ENCODE peak calls at places on chromosome 3, in four cellular contexts. One of them, this sample, is unnamed.

GRCh38 chr3:178001670-178002101 is 534.5 kb upstream of the KCNMB2 start:
- DNase-seq in aorta: no peak
- DNase-seq in uterus: no peak
- DNase-seq in NT2/D1: no peak
- DNase-seq in this sample: peak; percentile 28

GRCh38 chr3:41148446-41148845 is 50.9 kb upstream of the CTNNB1 start:
- DNase-seq in aorta: no peak
- DNase-seq in uterus: peak; percentile 61
- DNase-seq in NT2/D1: no peak
- DNase-seq in this sample: no peak

GRCh38 chr3:1962531-1963090 is 136.1 kb upstream of the CNTN4 start:
- DNase-seq in aorta: no peak
- DNase-seq in uterus: no peak
- DNase-seq in NT2/D1: no peak
- DNase-seq in this sample: no peak

GRCh38 chr3:64518496-64518895 is 169.3 kb downstream of the ADAMTS9 start:
- DNase-seq in aorta: no peak
- DNase-seq in uterus: no peak
- DNase-seq in NT2/D1: no peak
- DNase-seq in this sample: no peak

GRCh38 chr3:64971584-64971983 is 283.8 kb upstream of the ADAMTS9 start:
- DNase-seq in aorta: no peak
- DNase-seq in uterus: no peak
- DNase-seq in NT2/D1: no peak
- DNase-seq in this sample: no peak

GRCh38 chr3:64104006-64104405 is 80.7 kb upstream of the PSMD6 start:
- DNase-seq in aorta: no peak
- DNase-seq in uterus: no peak
- DNase-seq in NT2/D1: no peak
- DNase-seq in this sample: no peak

GRCh38 chr3:134859341-134859740 is 64.3 kb downstream of the EPHB1 start:
- DNase-seq in aorta: no peak
- DNase-seq in uterus: no peak
- DNase-seq in NT2/D1: no peak
- DNase-seq in this sample: no peak

GRCh38 chr3:16908408-16908807 is 23.7 kb downstream of the PLCL2 start:
- DNase-seq in aorta: no peak
- DNase-seq in uterus: no peak
- DNase-seq in NT2/D1: no peak
- DNase-seq in this sample: no peak

GRCh38 chr3:13157986-13158385 is 84.8 kb upstream of the IQSEC1 start:
- DNase-seq in aorta: no peak
- DNase-seq in uterus: no peak
- DNase-seq in NT2/D1: no peak
- DNase-seq in this sample: no peak

GRCh38 chr3:190862209-190863118 is at the start of gene GMNC:
- DNase-seq in aorta: peak; percentile 88
- DNase-seq in uterus: peak; percentile 62
- DNase-seq in NT2/D1: peak; percentile 56
- DNase-seq in this sample: peak; percentile 81

GRCh38 chr3:149273096-149273751 is 51.6 kb upstream of the CP start:
- DNase-seq in aorta: no peak
- DNase-seq in uterus: peak; percentile 69
- DNase-seq in NT2/D1: peak; percentile 81
- DNase-seq in this sample: peak; percentile 93

GRCh38 chr3:148950806-148951205 is 40.5 kb upstream of the GYG1 start:
- DNase-seq in aorta: no peak
- DNase-seq in uterus: no peak
- DNase-seq in NT2/D1: no peak
- DNase-seq in this sample: no peak

GRCh38 chr3:141928626-141929270 is 52.3 kb downstream of the ATP1B3 start:
- DNase-seq in aorta: peak; percentile 29
- DNase-seq in uterus: no peak
- DNase-seq in NT2/D1: no peak
- DNase-seq in this sample: no peak

GRCh38 chr3:137110392-137110996 is 152.7 kb downstream of the IL20RB start:
- DNase-seq in aorta: no peak
- DNase-seq in uterus: no peak
- DNase-seq in NT2/D1: no peak
- DNase-seq in this sample: peak; percentile 41

GRCh38 chr3:11539677-11540076 is 104.0 kb downstream of the VGLL4 start:
- DNase-seq in aorta: no peak
- DNase-seq in uterus: no peak
- DNase-seq in NT2/D1: no peak
- DNase-seq in this sample: no peak

GRCh38 chr3:69462826-69463100 is 76.9 kb upstream of the FRMD4B start:
- DNase-seq in aorta: no peak
- DNase-seq in uterus: no peak
- DNase-seq in NT2/D1: no peak
- DNase-seq in this sample: no peak

GRCh38 chr3:9942934-9943690 is 9.1 kb downstream of the PRRT3 start:
- DNase-seq in aorta: no peak
- DNase-seq in uterus: no peak
- DNase-seq in NT2/D1: no peak
- DNase-seq in this sample: no peak

GRCh38 chr3:104102386-104102785 is 1264.3 kb upstream of the ALCAM start:
- DNase-seq in aorta: no peak
- DNase-seq in uterus: no peak
- DNase-seq in NT2/D1: peak; percentile 39
- DNase-seq in this sample: peak; percentile 63

GRCh38 chr3:128127236-128127635 is 3.6 kb upstream of the RUVBL1 start:
- DNase-seq in aorta: no peak
- DNase-seq in uterus: no peak
- DNase-seq in NT2/D1: no peak
- DNase-seq in this sample: no peak

GRCh38 chr3:126424039-126424717 is 29.5 kb downstream of the CFAP100 start:
- DNase-seq in aorta: no peak
- DNase-seq in uterus: no peak
- DNase-seq in NT2/D1: no peak
- DNase-seq in this sample: no peak

GRCh38 chr3:148464246-148464645 is 233.5 kb upstream of the AGTR1 start:
- DNase-seq in aorta: no peak
- DNase-seq in uterus: no peak
- DNase-seq in NT2/D1: no peak
- DNase-seq in this sample: peak; percentile 14

GRCh38 chr3:106711650-106712049 is 665.6 kb upstream of the CCDC54 start:
- DNase-seq in aorta: no peak
- DNase-seq in uterus: no peak
- DNase-seq in NT2/D1: no peak
- DNase-seq in this sample: no peak

GRCh38 chr3:113293348-113293747 is 82.0 kb downstream of the BOC start:
- DNase-seq in aorta: no peak
- DNase-seq in uterus: no peak
- DNase-seq in NT2/D1: no peak
- DNase-seq in this sample: no peak

GRCh38 chr3:178850452-178851166 is 221.0 kb downstream of the ZMAT3 start:
- DNase-seq in aorta: no peak
- DNase-seq in uterus: no peak
- DNase-seq in NT2/D1: no peak
- DNase-seq in this sample: no peak

GRCh38 chr3:160134964-160135363 is 90.3 kb upstream of the C3orf80 start:
- DNase-seq in aorta: no peak
- DNase-seq in uterus: no peak
- DNase-seq in NT2/D1: no peak
- DNase-seq in this sample: no peak

GRCh38 chr3:9397911-9398714 is 698 bp downstream of the SETD5 start:
- DNase-seq in aorta: peak; percentile 77
- DNase-seq in uterus: peak; percentile 60
- DNase-seq in NT2/D1: no peak
- DNase-seq in this sample: peak; percentile 54

GRCh38 chr3:150765949-150766720 is 3.2 kb upstream of the SIAH2 start:
- DNase-seq in aorta: no peak
- DNase-seq in uterus: no peak
- DNase-seq in NT2/D1: no peak
- DNase-seq in this sample: no peak

GRCh38 chr3:125083776-125084175 is 28.0 kb upstream of the HEG1 start:
- DNase-seq in aorta: no peak
- DNase-seq in uterus: no peak
- DNase-seq in NT2/D1: no peak
- DNase-seq in this sample: no peak

GRCh38 chr3:14150491-14151230 is 25.8 kb downstream of the TMEM43 start:
- DNase-seq in aorta: no peak
- DNase-seq in uterus: no peak
- DNase-seq in NT2/D1: no peak
- DNase-seq in this sample: no peak

DNA sequence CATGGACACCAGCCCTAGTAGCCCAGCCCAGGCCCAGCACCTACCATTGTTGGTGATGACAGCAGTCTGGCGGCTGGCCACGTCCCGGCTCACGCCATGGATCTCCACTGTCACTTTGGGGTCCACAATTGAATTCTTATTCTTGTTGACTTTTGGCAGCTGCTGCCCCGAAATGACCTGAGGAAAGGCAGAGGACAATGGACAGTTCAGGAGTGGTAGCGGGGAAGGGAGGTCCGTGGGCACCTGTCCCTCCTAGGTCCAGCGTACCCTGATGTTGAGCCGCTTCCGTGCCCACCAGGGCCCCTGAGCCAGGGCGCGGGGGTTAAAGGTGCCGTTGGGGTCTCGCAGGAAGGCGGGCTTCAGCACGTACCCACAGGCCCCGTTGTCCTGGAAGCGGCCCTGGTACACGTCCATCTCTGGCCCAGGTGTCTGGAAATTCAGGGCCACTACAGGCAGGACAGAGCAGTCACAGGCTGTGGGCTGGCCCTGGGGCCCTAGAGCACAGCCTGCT is 17.7 kb downstream of the VILL start:
- DNase-seq in aorta: peak; percentile 55
- DNase-seq in uterus: no peak
- DNase-seq in NT2/D1: no peak
- DNase-seq in this sample: no peak
- H3K36me3 ChIP-seq in aorta: peaks cover 4% of the 10 kb centered on the region
- H3K36me3 ChIP-seq in uterus: no peaks in the 10 kb centered on the region
- H3K36me3 ChIP-seq in NT2/D1: peaks cover 34% of the 10 kb centered on the region
- H3K36me3 ChIP-seq in this sample: no peaks in the 10 kb centered on the region

DNA sequence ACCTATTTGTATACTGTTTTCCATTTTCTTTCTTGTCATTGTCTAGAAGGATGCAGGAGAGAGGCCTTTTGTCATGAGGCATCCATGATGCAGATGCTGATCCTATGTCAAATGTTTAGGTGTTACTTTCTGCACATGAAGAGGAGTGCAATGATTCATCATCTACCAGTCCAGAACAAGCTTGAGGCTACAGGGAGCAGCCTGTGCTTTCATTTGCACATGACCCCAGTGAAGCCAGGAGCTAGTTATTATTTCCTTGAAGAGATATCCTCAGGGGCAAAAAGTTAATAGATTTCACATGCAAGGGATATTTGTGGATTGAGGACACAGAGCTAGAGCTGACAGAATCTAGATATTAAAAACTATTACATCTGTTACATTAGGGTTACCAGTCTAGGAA is 204.4 kb upstream of the TGFBR2 start:
- DNase-seq in aorta: no peak
- DNase-seq in uterus: no peak
- DNase-seq in NT2/D1: no peak
- DNase-seq in this sample: no peak
- H3K4me1 ChIP-seq in aorta: no peaks in the 10 kb centered on the region
- H3K4me1 ChIP-seq in uterus: no peaks in the 10 kb centered on the region
- H3K4me1 ChIP-seq in NT2/D1: no peaks in the 10 kb centered on the region
- H3K4me1 ChIP-seq in this sample: peaks cover 13% of the 10 kb centered on the region

GRCh38 chr3:194137314-194138097 is 1.6 kb downstream of the HES1 start:
- DNase-seq in aorta: peak; percentile 78
- DNase-seq in uterus: peak; percentile 67
- DNase-seq in NT2/D1: peak; percentile 35
- DNase-seq in this sample: peak; percentile 69
- H3K27me3 ChIP-seq in aorta: no peaks in the 10 kb centered on the region
- H3K27me3 ChIP-seq in uterus: no peaks in the 10 kb centered on the region
- H3K27me3 ChIP-seq in NT2/D1: peaks cover 12% of the 10 kb centered on the region
- H3K27me3 ChIP-seq in this sample: no peaks in the 10 kb centered on the region

GRCh38 chr3:184145120-184145524 is 10.0 kb downstream of the EIF2B5 start:
- DNase-seq in aorta: no peak
- DNase-seq in uterus: peak; percentile 37
- DNase-seq in NT2/D1: no peak
- DNase-seq in this sample: peak; percentile 52

GRCh38 chr3:184145881-184146280 is 9.3 kb upstream of the DVL3 start:
- DNase-seq in aorta: no peak
- DNase-seq in uterus: no peak
- DNase-seq in NT2/D1: no peak
- DNase-seq in this sample: no peak

GRCh38 chr3:184143327-184143726 is 8.2 kb downstream of the EIF2B5 start:
- DNase-seq in aorta: no peak
- DNase-seq in uterus: no peak
- DNase-seq in NT2/D1: no peak
- DNase-seq in this sample: no peak

GRCh38 chr3:184142199-184142598 is 7.0 kb downstream of the EIF2B5 start:
- DNase-seq in aorta: no peak
- DNase-seq in uterus: no peak
- DNase-seq in NT2/D1: no peak
- DNase-seq in this sample: no peak

DNA sequence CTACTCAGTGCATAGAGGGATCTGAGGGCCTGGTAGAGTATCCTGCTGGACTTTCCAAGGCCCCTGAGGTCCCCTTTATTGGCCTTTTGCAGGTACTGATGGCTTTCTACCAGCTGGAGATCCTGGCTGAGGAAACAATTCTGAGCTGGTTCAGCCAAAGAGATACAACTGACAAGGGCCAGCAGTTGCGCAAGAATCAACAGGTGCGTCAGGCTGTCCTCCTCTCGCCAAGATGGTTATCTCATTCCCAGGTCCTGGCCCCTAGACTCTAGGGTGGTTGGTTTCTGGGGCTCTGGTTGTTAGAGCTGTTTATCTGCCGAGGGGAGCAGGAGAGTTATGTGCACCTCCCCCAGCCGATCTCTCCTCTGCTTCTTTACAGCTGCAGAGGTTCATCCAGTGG is 9.3 kb downstream of the EIF2B5 start:
- DNase-seq in aorta: no peak
- DNase-seq in uterus: no peak
- DNase-seq in NT2/D1: no peak
- DNase-seq in this sample: no peak
- H3K36me3 ChIP-seq in aorta: peaks cover 13% of the 10 kb centered on the region
- H3K36me3 ChIP-seq in uterus: no peaks in the 10 kb centered on the region
- H3K36me3 ChIP-seq in NT2/D1: peaks cover 75% of the 10 kb centered on the region
- H3K36me3 ChIP-seq in this sample: peaks cover 33% of the 10 kb centered on the region

DNA sequence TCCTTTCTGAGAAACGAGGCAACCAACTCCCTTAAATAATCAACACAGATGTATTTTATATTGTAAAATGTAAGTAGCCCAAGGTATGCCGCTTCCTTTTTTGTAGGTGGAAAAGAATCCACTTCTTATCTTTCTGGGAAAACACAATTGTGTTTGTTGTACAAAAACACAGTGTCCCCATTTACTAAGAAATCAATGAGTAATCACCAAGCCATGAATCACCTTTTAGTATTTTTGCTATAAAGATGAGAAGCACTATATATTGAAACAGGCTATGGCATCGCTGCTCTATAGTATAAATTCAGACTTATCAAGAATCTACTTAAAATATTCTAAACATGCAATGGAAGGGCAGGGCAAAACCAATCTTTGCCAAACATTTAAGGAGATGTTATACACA is 104.0 kb downstream of the TNIK start:
- DNase-seq in aorta: no peak
- DNase-seq in uterus: no peak
- DNase-seq in NT2/D1: no peak
- DNase-seq in this sample: no peak
- H3K4me1 ChIP-seq in aorta: no peaks in the 10 kb centered on the region
- H3K4me1 ChIP-seq in uterus: no peaks in the 10 kb centered on the region
- H3K4me1 ChIP-seq in NT2/D1: no peaks in the 10 kb centered on the region
- H3K4me1 ChIP-seq in this sample: no peaks in the 10 kb centered on the region

This sample was measured in cardiac muscle cell.